ENCODE peak calls at places on chromosomes 3 and 15, in six cellular contexts. O, M, H, J, I and U are unnamed samples.

GRCh38 chr15:33722005-33722672 is 246.2 kb upstream of the CHRM5 start:
- DNase-seq in O (no peak), H (no peak), J (no peak), M (no peak), I (no peak), U (no peak)

GRCh38 chr3:58001979-58002378 is 6.2 kb upstream of the FLNB start:
- DNase-seq in H (no peak), O (no peak), M (no peak), J (no peak), I (no peak), U (no peak)

GRCh38 chr15:85504739-85505676 is 124.6 kb downstream of the AKAP13 start:
- DNase-seq in M (no peak), J (peak), O (peak), I (no peak), H (peak), U (no peak)

GRCh38 chr3:121482651-121483050 is 63.1 kb downstream of the POLQ start:
- DNase-seq in I (no peak), O (no peak), M (no peak), H (no peak), J (no peak), U (no peak)

GRCh38 chr3:42819351-42819965 is 10.2 kb downstream of the ACKR2 start:
- DNase-seq in J (no peak), H (no peak), M (peak), I (no peak), O (peak), U (peak)

GRCh38 chr3:103085465-103085864 is 650.6 kb downstream of the ZPLD1 start:
- DNase-seq in O (no peak), I (no peak), M (no peak), J (no peak), H (no peak), U (no peak)

GRCh38 chr3:60363817-60364216 is 887.4 kb downstream of the FHIT start:
- DNase-seq in O (no peak), J (no peak), M (no peak), H (no peak), I (no peak), U (no peak)

GRCh38 chr15:88654430-88655102 is 15.8 kb downstream of the ISG20 start:
- DNase-seq in H (no peak), I (no peak), M (no peak), O (no peak), J (no peak), U (no peak)

GRCh38 chr3:158486200-158486599 is 84.8 kb upstream of the MLF1 start:
- DNase-seq in J (no peak), O (no peak), H (no peak), M (no peak), I (no peak), U (no peak)

GRCh38 chr15:67303490-67304363 is 49.1 kb downstream of the IQCH start:
- DNase-seq in J (peak), O (peak), M (no peak), H (no peak), I (no peak), U (no peak)

GRCh38 chr3:152611905-152612304 is 223.0 kb upstream of the P2RY1 start:
- DNase-seq in J (no peak), M (no peak), H (no peak), O (no peak), I (no peak), U (no peak)

GRCh38 chr15:83694538-83694937 is 40.6 kb downstream of the ADAMTSL3 start:
- DNase-seq in I (no peak), J (no peak), H (no peak), M (no peak), O (no peak), U (no peak)

GRCh38 chr3:109683746-109684145 is 346.4 kb upstream of the DPPA4 start:
- DNase-seq in H (no peak), M (no peak), J (no peak), O (no peak), I (no peak), U (no peak)

GRCh38 chr15:63672775-63673174 is 75.6 kb downstream of the FBXL22 start:
- DNase-seq in H (no peak), J (no peak), O (no peak), I (no peak), M (no peak), U (no peak)

GRCh38 chr15:73650387-73651126 is 17.4 kb upstream of the NPTN start:
- DNase-seq in H (no peak), J (no peak), I (no peak), M (no peak), O (no peak), U (no peak)

DNA sequence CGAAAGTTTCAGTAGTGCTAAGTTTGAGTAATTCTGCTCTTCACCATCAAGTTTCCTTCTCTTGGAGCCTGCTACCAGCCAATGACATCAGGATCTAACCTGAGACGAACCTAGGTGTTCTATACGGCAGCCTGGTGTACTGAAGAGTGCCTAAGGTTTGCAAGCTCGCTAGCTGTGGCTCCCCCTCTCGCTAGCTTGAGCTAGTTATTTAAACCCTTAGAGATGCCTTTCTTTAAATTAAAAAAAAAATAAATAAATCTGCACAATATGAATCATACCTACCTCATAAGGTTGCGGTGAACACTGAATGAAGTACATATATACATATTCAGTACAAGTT is 1.4 kb upstream of the COL8A1 start:
- DNase-seq in I (no peak), O (no peak), J (no peak), M (no peak), H (no peak), U (no peak)
- TF ChIP-seq CTCF in I (no peak), O (no peak), J (no peak), M (no peak), H (no peak), U (no peak)

GRCh38 chr3:44557074-44557473 is 2.1 kb downstream of the ZKSCAN7 start:
- DNase-seq in J (no peak), O (no peak), H (no peak), M (no peak), I (no peak), U (no peak)

GRCh38 chr3:44555753-44556152 is 760 bp downstream of the ZKSCAN7 start:
- DNase-seq in H (no peak), I (no peak), M (no peak), J (no peak), O (no peak), U (no peak)

DNA sequence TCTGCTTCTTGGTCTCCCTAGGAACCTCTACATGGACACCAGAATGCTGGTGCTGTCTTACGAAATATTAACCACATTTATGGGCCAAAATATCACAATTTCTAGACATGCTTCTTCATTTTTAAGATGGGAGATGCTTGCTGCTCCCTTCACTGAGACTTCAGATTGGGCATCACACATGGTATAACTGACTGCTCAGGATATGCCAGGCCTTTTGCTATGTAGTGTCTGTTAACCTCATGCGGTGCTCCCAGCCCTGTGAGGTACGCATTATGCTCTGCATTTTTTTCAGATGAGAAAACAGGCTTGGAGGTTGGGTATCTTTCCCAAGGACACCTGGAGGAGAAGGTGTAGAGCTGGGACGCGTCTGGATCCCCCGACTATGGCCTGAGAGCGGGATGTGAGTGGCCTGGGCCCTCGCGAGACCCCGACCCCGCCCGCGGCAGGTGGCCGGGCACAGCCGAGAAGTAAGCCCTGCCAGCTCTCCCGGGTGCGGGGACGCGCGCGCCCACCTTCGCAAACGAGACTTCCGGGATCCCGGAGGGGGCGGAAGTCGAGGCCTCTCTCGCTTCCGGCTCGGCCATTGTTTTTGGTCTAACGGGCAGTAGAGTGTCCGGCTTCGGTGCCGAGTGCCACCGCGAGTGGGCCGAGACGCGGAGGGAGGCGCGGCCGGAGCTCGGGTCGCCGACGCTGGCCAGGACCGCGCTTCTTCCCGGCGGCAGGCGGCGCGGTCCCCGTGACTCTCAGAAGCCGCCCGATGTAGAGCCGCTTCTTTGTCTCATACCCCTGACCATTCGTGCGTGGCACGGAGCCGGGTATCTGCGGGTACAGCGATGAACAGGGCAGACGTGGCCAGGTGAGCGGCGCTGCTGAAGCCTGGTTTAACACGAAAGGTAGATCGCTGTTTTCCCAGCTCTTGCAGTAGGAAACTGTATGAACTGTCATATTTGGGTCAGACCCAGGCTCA is at the start of gene ZKSCAN7:
- DNase-seq in O (no peak), I (no peak), J (no peak), M (peak), H (peak), U (peak)
- TF ChIP-seq CTCF in O (no peak), I (peak), J (no peak), M (peak), H (peak), U (no peak)

GRCh38 chr3:136505676-136506075 is 246.5 kb downstream of the STAG1 start:
- DNase-seq in O (no peak), J (no peak), I (no peak), H (no peak), M (no peak), U (no peak)

GRCh38 chr3:136498919-136499447 is 248.8 kb downstream of the PCCB start:
- DNase-seq in O (no peak), I (no peak), M (no peak), H (no peak), J (no peak), U (no peak)

DNA sequence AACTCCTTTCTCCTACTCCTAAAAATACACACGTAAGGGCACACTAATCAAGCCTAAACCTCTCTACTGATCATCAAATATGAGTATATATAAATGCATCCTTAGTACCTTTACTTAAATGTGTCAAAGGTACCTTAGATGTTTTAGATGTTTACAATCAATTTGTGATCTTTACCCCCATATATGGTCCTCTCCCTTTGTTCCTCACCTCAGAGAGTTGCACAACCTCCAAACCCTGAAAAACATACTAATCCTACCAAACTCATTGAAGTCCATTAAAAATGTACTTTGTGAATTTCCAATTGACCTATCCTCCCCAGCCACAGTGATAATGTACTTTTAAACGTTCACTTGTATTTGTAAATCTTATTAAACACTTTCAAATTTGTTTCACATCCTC is 249.1 kb downstream of the STAG1 start:
- DNase-seq in H (no peak), M (no peak), I (no peak), O (no peak), J (no peak), U (no peak)
- TF ChIP-seq CTCF in H (no peak), M (no peak), I (no peak), O (no peak), J (no peak), U (no peak)

GRCh38 chr3:172622916-172623700 is 87.8 kb downstream of the NCEH1 start:
- DNase-seq in I (peak), H (peak), O (no peak), J (no peak), M (no peak), U (peak)
- TF ChIP-seq CTCF in I (peak), H (peak), O (peak), J (peak), M (peak), U (peak)

GRCh38 chr3:104388624-104389023 is 978.1 kb upstream of the ALCAM start:
- DNase-seq in J (no peak), M (no peak), I (no peak), H (no peak), O (no peak), U (no peak)

GRCh38 chr3:104397713-104398112 is 969.0 kb upstream of the ALCAM start:
- DNase-seq in M (no peak), I (no peak), J (no peak), H (no peak), O (no peak), U (no peak)

GRCh38 chr3:104396974-104397669 is 969.6 kb upstream of the ALCAM start:
- DNase-seq in I (no peak), J (no peak), H (no peak), M (no peak), O (no peak), U (no peak)

GRCh38 chr3:104392327-104392726 is 974.4 kb upstream of the ALCAM start:
- DNase-seq in J (no peak), M (no peak), I (no peak), O (no peak), H (no peak), U (no peak)
- TF ChIP-seq CTCF in J (no peak), M (no peak), I (no peak), O (no peak), H (no peak), U (no peak)

DNA sequence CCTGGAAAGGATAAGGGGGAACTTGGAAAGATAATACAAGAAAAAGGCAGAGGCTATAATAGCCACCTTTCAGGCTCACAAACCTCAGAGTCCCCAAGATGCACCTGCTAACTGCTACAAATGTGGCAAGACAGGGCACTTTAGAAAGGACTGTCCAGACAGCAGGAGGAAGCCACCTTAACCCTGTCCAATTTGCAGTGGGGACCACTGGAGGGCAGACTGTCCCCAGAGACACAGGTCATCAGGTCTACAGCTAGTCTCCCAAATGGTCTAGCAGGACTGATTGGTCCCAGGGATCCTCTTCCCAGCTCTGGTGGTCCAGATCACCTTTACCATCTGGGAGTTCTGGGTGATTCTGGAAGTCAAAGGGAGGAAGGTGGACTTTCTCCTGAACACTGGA is 882.5 kb upstream of the GBE1 start:
- DNase-seq in O (no peak), M (no peak), J (no peak), I (no peak), H (no peak), U (no peak)
- TF ChIP-seq CTCF in O (no peak), M (peak), J (peak), I (no peak), H (peak), U (no peak)

DNA sequence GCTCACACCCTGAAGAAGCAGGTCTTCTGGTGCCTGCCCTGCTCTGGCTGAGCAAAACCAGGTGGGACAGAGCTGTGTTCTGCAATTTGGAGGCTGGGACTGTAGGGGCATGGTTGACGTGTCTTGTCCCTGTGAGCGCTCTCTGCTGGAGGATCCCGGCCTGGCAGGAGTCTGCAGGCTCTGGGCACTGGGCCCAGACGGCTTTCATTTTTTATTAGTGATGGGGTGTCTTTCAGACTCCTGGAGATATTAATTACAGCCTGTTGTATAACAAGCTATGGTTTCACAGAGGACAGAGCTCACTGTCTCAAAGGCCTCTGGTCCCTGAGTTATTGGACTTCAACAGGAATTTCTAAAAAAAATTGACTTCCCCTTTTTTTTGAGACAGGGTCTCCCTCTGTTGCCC is 29.5 kb upstream of the ZNF710 start:
- DNase-seq in O (peak), I (no peak), H (peak), J (peak), M (peak), U (peak)
- TF ChIP-seq CTCF in O (peak), I (peak), H (peak), J (peak), M (peak), U (peak)